ENCODE peak calls at places on chromosomes 7 and 10, in ten cellular contexts. H is IMR-90, K is Peyer's patch, D is suprapubic skin, L is esophagus squamous epithelium, X is endothelial cell of umbilical vein, A is H54, R is heart left ventricle, M is stomach, Y is spleen. I is an unnamed sample.

GRCh38 chr7:2708547-2709310 is 20.7 kb downstream of the AMZ1 start:
- DNase-seq in Y (no peak), K (no peak), L (no peak), D (no peak), H (no peak), R (no peak), X (no peak), A (no peak), M (no peak), I (no peak)

GRCh38 chr10:33808475-33808874 is 474.0 kb upstream of the NRP1 start:
- DNase-seq in X (no peak), R (no peak), K (no peak), D (no peak), L (no peak), A (no peak), Y (no peak), H (peak), M (no peak), I (no peak)

GRCh38 chr7:32273297-32273696 is 203.1 kb upstream of the PDE1C start:
- DNase-seq in M (no peak), H (no peak), R (no peak), K (no peak), L (no peak), A (no peak), Y (no peak), X (no peak), D (no peak), I (no peak)

GRCh38 chr7:13467111-13467547 is 522.3 kb downstream of the ETV1 start:
- DNase-seq in M (no peak), D (no peak), X (no peak), R (no peak), K (no peak), H (no peak), A (no peak), Y (no peak), L (no peak), I (no peak)

GRCh38 chr10:104329754-104330153 is 8.5 kb downstream of the ITPRIP start:
- DNase-seq in L (no peak), R (no peak), K (no peak), X (no peak), A (peak), Y (peak), D (peak), H (peak), M (no peak), I (no peak)

GRCh38 chr10:33073641-33074410 is 115.8 kb upstream of the ITGB1 start:
- DNase-seq in X (no peak), R (no peak), D (no peak), A (no peak), L (no peak), M (no peak), K (no peak), H (no peak), Y (no peak), I (no peak)

GRCh38 chr10:130054021-130054420 is 56.6 kb downstream of the C10orf143 start:
- DNase-seq in M (no peak), K (no peak), D (no peak), L (no peak), A (no peak), H (no peak), Y (no peak), R (no peak), X (no peak), I (no peak)

GRCh38 chr10:129771024-129771423 is 193.1 kb downstream of the EBF3 start:
- DNase-seq in X (no peak), L (no peak), D (peak), Y (peak), H (no peak), R (no peak), A (no peak), K (no peak), M (peak), I (no peak)

GRCh38 chr7:117612637-117613036 is 132.8 kb downstream of the CFTR start:
- DNase-seq in R (no peak), X (no peak), M (no peak), D (no peak), K (no peak), L (no peak), A (no peak), Y (no peak), H (no peak), I (no peak)

GRCh38 chr10:28293238-28294168 is 9.4 kb downstream of the MPP7 start:
- DNase-seq in A (no peak), L (no peak), Y (no peak), R (no peak), K (no peak), D (no peak), X (no peak), H (no peak), M (no peak), I (no peak)

GRCh38 chr7:108144931-108145330 is 14.8 kb upstream of the LAMB4 start:
- DNase-seq in A (no peak), M (no peak), H (no peak), Y (no peak), R (no peak), D (no peak), X (no peak), K (no peak), L (no peak), I (no peak)

GRCh38 chr10:129393812-129394211 is 73.2 kb upstream of the MGMT start:
- DNase-seq in K (no peak), Y (no peak), M (no peak), H (no peak), D (no peak), L (no peak), A (no peak), R (no peak), X (no peak), I (no peak)

GRCh38 chr10:76509501-76509900 is 1078.1 kb downstream of the LRMDA start:
- DNase-seq in D (no peak), X (no peak), M (no peak), A (no peak), R (no peak), K (no peak), Y (no peak), L (no peak), H (no peak), I (no peak)

GRCh38 chr10:88114368-88114767 is 250.9 kb downstream of the PTEN start:
- DNase-seq in H (peak), R (peak), A (no peak), M (peak), X (peak), D (no peak), Y (no peak), L (no peak), K (peak), I (peak)

GRCh38 chr10:88070080-88070880 is 206.9 kb downstream of the PTEN start:
- DNase-seq in R (no peak), H (peak), Y (no peak), A (no peak), L (no peak), K (no peak), X (no peak), M (no peak), D (no peak), I (no peak)

GRCh38 chr7:132049462-132050304 is 493.3 kb upstream of the PODXL start:
- DNase-seq in Y (no peak), L (no peak), D (no peak), A (no peak), X (peak), R (no peak), M (peak), H (peak), K (peak), I (peak)

GRCh38 chr7:55413442-55413841 is 48.3 kb downstream of the LANCL2 start:
- DNase-seq in L (no peak), Y (no peak), X (no peak), M (no peak), D (no peak), A (no peak), K (no peak), H (no peak), R (no peak), I (no peak)

GRCh38 chr7:144763291-144763690 is 72.6 kb downstream of the TPK1 start:
- DNase-seq in X (no peak), M (no peak), R (no peak), D (no peak), A (no peak), L (no peak), H (no peak), Y (no peak), K (peak), I (peak)

GRCh38 chr10:98323221-98324164 is 55.5 kb upstream of the LOXL4 start:
- DNase-seq in X (peak), H (peak), K (peak), A (peak), M (peak), Y (no peak), D (peak), R (peak), L (no peak), I (peak)

GRCh38 chr10:117543245-117543998 is 876 bp downstream of the EMX2 start:
- DNase-seq in L (no peak), Y (peak), A (no peak), H (no peak), X (no peak), M (no peak), R (no peak), K (no peak), D (peak), I (no peak)

GRCh38 chr10:44039599-44039998 is 345.3 kb downstream of the CXCL12 start:
- DNase-seq in X (no peak), K (no peak), Y (no peak), L (no peak), A (no peak), R (no peak), M (no peak), H (no peak), D (no peak), I (no peak)

GRCh38 chr7:80642871-80643270 is 4.4 kb downstream of the CD36 start:
- DNase-seq in R (no peak), A (no peak), K (no peak), X (no peak), H (no peak), Y (no peak), L (no peak), D (no peak), M (no peak), I (no peak)

GRCh38 chr7:94154858-94155257 is 150.7 kb upstream of the BET1 start:
- DNase-seq in X (no peak), R (no peak), D (no peak), L (no peak), K (no peak), H (peak), Y (no peak), A (no peak), M (no peak), I (no peak)

GRCh38 chr10:95337354-95337753 is 46.6 kb upstream of the PDLIM1 start:
- DNase-seq in Y (no peak), L (no peak), H (no peak), A (no peak), M (no peak), K (peak), X (no peak), D (no peak), R (no peak), I (no peak)

GRCh38 chr10:89470628-89471027 is 56.3 kb downstream of the IFIT5 start:
- DNase-seq in K (no peak), R (no peak), H (peak), M (no peak), L (no peak), Y (no peak), A (no peak), X (no peak), D (no peak), I (no peak)

GRCh38 chr10:119413738-119414611 is 128.5 kb downstream of the RGS10 start:
- DNase-seq in Y (no peak), M (peak), A (no peak), L (no peak), H (peak), R (peak), X (no peak), D (no peak), K (peak), I (peak)
- TF ChIP-seq POLR2A in Y (no peak), M (no peak), A (no peak), L (no peak), H (peak), R (no peak), X (no peak), D (no peak), K (no peak), I (no peak)

DNA sequence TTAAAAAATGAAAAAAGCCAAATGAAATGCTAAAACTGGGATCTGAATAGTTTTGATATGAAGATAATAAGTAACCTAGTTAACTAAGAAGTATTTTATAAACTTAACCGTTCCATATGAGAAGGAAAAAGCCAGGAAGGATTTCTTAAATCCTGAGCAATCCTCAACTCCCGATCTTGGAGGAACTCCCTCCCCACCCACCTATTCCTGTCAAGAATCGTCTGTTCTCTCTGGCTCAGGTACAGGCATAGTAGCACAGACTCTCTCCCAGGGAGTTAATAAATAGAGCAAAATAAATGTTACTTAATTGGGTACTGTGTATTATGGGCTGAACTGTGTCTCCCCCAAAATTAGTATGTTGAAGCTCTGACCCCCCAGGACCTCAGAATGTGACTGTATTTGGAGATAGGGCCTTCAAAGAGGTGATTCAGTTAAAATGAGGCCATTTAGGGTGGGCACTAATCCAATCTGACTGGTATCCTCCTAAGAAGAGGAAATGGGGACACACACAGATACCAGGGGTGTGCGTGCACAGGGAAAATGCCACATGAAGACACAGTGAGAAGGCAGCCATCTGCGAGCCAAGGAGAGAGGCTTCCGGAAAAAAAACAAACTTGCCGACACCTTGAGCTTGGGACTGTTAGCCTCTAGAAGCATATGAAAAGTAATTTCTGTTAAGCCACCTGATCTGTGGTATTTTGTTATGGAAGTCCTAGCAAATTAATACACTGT is 28.7 kb downstream of the PUS7 start:
- DNase-seq in H (peak), L (no peak), M (no peak), A (no peak), Y (no peak), D (no peak), R (no peak), X (no peak), K (no peak), I (no peak)
- TF ChIP-seq POLR2A in H (no peak), L (no peak), M (no peak), A (no peak), Y (no peak), D (no peak), R (no peak), X (no peak), K (no peak), I (no peak)

DNA sequence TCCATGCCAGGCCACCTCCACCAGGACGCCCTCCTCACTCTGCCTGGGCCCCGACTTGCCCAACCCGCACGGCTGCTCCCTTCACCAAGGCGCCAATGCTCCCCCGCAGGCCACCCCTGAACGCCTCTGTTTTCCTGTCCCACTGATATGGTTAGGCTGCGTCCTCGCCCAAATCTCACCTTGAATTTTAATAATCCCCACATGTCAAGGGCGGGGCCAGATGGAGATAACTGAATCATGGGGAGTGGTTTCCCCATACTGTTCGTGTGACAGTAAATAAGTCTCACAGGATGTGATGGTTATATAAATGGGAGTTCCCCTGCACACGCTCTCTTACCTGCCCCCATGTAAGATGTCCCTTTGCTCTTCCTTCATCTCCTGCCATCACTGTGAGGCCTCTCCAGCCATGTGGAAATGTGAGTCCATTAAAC is 29.8 kb downstream of the RSU1 start:
- DNase-seq in R (no peak), K (no peak), L (no peak), Y (no peak), M (no peak), A (no peak), D (no peak), H (no peak), X (no peak), I (no peak)
- TF ChIP-seq POLR2A in R (no peak), K (no peak), L (no peak), Y (no peak), M (no peak), A (no peak), D (no peak), H (no peak), X (no peak), I (no peak)

GRCh38 chr7:1545417-1546246 is 10.4 kb downstream of the TMEM184A start:
- DNase-seq in X (no peak), Y (no peak), K (no peak), M (no peak), L (no peak), D (no peak), A (no peak), H (no peak), R (no peak), I (no peak)
- TF ChIP-seq POLR2A in X (no peak), Y (no peak), K (no peak), M (no peak), L (no peak), D (no peak), A (no peak), H (peak), R (no peak), I (no peak)

DNA sequence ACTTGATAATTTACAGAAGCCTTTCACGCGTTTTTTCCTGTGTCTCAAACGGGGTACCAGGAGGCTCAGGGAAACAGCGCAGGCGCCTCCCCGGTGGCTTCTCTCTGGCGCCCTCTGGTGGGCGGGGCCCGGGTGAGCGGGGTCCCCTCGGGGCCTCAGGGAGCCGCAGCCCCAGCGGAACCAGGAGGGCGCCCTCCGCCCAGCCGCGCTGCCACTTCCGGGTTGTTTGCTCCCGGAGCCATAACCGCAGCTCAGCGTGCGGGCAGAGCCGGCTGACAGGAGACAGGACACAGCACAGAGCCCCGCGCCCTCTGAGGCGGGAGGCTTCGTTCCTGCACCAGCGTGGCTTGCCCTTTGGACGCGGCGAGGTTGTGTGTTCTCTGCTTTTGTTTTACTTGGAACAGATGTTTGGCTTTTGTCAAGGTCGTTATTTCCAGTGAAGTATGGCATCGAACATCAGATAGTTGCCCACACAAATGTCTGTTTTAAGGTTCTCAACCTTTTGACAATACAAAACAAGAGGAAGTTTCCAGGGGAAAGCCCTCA is 6.9 kb upstream of the CYP2E1 start:
- DNase-seq in R (peak), M (peak), L (peak), A (peak), H (peak), D (peak), X (peak), K (peak), Y (peak), I (peak)
- TF ChIP-seq POLR2A in R (no peak), M (no peak), L (no peak), A (peak), H (no peak), D (no peak), X (no peak), K (no peak), Y (no peak), I (no peak)

DNA sequence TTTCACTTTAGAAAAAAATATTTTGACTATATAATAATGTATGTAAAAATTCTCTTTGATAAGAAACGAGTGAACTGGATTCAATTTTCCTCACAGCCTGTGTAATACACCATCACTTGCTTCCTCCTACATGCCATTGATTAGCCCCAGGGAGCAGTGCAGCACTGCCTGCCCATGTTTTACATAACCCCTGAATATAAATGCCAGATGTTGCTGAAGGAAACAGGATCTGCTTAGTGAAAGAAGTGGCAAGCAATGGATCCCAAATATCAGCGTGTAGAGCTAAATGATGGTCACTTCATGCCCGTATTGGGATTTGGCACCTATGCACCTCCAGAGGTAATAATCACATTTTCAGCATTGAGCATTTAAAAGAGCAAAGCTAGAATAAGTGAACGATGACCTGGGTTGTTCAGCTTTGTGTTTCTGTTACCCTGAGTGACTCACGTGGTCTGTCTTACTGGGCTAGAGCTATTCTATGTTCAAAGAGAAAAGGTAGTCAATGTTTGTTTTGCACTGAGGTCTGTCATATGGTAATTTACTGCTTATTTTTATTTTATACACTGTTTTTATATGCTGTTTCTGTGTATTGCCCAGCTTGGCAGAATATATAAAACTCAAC is at the start of gene AKR1C4:
- DNase-seq in M (no peak), A (no peak), Y (no peak), L (no peak), K (no peak), D (no peak), R (no peak), X (no peak), H (no peak), I (no peak)
- TF ChIP-seq POLR2A in M (no peak), A (no peak), Y (no peak), L (no peak), K (no peak), D (no peak), R (no peak), X (no peak), H (no peak), I (no peak)

GRCh38 chr7:129501760-129502707 is at the start of gene SMKR1:
- DNase-seq in H (peak), A (peak), X (peak), R (peak), L (peak), K (peak), M (peak), Y (peak), D (peak), I (peak)
- TF ChIP-seq POLR2A in H (no peak), A (peak), X (no peak), R (no peak), L (no peak), K (no peak), M (no peak), Y (no peak), D (no peak), I (no peak)

GRCh38 chr10:79329529-79329928 is 17.7 kb upstream of the PPIF start:
- DNase-seq in A (no peak), H (no peak), K (no peak), L (no peak), M (no peak), D (no peak), X (no peak), Y (no peak), R (peak), I (no peak)
- TF ChIP-seq POLR2A in A (no peak), H (no peak), K (no peak), L (no peak), M (no peak), D (no peak), X (no peak), Y (no peak), R (no peak), I (no peak)